ENCODE peak calls at places on chromosomes 2 and 18, in four cellular contexts. T is AG09309, I is lower leg skin, W is kidney epithelial cell. L is an unnamed sample.

GRCh38 chr2:130957920-130958319 is 121.2 kb downstream of the ARHGEF4 start:
- DNase-seq in I (no peak), W (no peak), T (no peak), L (no peak)

GRCh38 chr18:32378705-32379104 is 92.0 kb downstream of the GAREM1 start:
- DNase-seq in W (no peak), I (no peak), T (no peak), L (no peak)

GRCh38 chr2:166897666-166898065 is 9.4 kb downstream of the XIRP2 start:
- DNase-seq in W (no peak), T (no peak), I (no peak), L (no peak)

GRCh38 chr2:204645018-204645775 is 99.9 kb downstream of the PARD3B start:
- DNase-seq in I (no peak), T (no peak), W (no peak), L (no peak)

GRCh38 chr2:21067863-21068537 is 24.1 kb upstream of the APOB start:
- DNase-seq in T (no peak), I (no peak), W (no peak), L (no peak)

GRCh38 chr2:222561817-222562424 is 94.0 kb downstream of the FARSB start:
- DNase-seq in W (peak), T (no peak), I (peak), L (no peak)

GRCh38 chr18:21448301-21448700 is 152.2 kb downstream of the ESCO1 start:
- DNase-seq in W (no peak), I (no peak), T (no peak), L (no peak)

GRCh38 chr2:1930956-1931914 is 186.9 kb upstream of the PXDN start:
- DNase-seq in T (no peak), W (no peak), I (no peak), L (no peak)

GRCh38 chr2:47898089-47898731 is 8.1 kb downstream of the FBXO11 start:
- DNase-seq in T (no peak), W (no peak), I (no peak), L (no peak)

GRCh38 chr2:63132020-63132419 is 81.4 kb downstream of the OTX1 start:
- DNase-seq in I (no peak), T (no peak), W (no peak), L (no peak)

GRCh38 chr2:171432969-171433762 is 624 bp downstream of the METTL8 start:
- DNase-seq in I (peak), T (no peak), W (no peak), L (no peak)

GRCh38 chr2:239093956-239094355 is 246.1 kb downstream of the TWIST2 start:
- DNase-seq in I (no peak), W (no peak), T (no peak), L (no peak)

GRCh38 chr2:26847663-26848335 is at the start of gene DPYSL5:
- DNase-seq in W (no peak), T (no peak), I (no peak), L (no peak)

GRCh38 chr2:127193164-127193947 is 26.7 kb downstream of the CYP27C1 start:
- DNase-seq in I (no peak), W (no peak), T (no peak), L (no peak)

GRCh38 chr2:65937379-65938160 is 497.4 kb upstream of the MEIS1 start:
- DNase-seq in I (no peak), T (peak), W (no peak), L (no peak)

GRCh38 chr2:24984912-24985311 is 13.2 kb upstream of the DNAJC27 start:
- DNase-seq in T (no peak), I (peak), W (no peak), L (no peak)

GRCh38 chr2:119826370-119826961 is 66.7 kb downstream of the PTPN4 start:
- DNase-seq in W (no peak), T (no peak), I (no peak), L (peak)

GRCh38 chr2:170812716-170813585 is 3.7 kb upstream of the GAD1 start:
- DNase-seq in I (peak), W (peak), T (peak), L (peak)

GRCh38 chr2:227497158-227497557 is 25.2 kb downstream of the AGFG1 start:
- DNase-seq in I (no peak), W (no peak), T (no peak), L (no peak)

GRCh38 chr2:215003001-215003400 is 135.4 kb downstream of the ABCA12 start:
- DNase-seq in W (no peak), I (no peak), T (no peak), L (no peak)

GRCh38 chr2:170148161-170148560 is 29.8 kb upstream of the MYO3B start:
- DNase-seq in I (no peak), T (no peak), W (no peak), L (no peak)

GRCh38 chr2:30721668-30722647 is 85.3 kb downstream of the CAPN13 start:
- DNase-seq in I (no peak), T (no peak), W (no peak), L (no peak)

GRCh38 chr2:25158096-25158852 is 10.1 kb downstream of the POMC start:
- DNase-seq in T (no peak), I (no peak), W (no peak), L (no peak)

GRCh38 chr2:121479882-121480522 is 50.7 kb upstream of the RNU4ATAC start:
- DNase-seq in T (no peak), W (no peak), I (no peak), L (no peak)

GRCh38 chr2:223500690-223501089 is 101.5 kb downstream of the SCG2 start:
- DNase-seq in W (no peak), I (no peak), T (no peak), L (no peak)

GRCh38 chr2:100580474-100581264 is 17.9 kb downstream of the PDCL3 start:
- DNase-seq in I (no peak), T (no peak), W (no peak), L (no peak)

GRCh38 chr18:6414723-6415362 is at the start of gene L3MBTL4:
- DNase-seq in T (no peak), W (no peak), I (peak), L (no peak)

GRCh38 chr2:235598842-235599531 is 105.1 kb downstream of the AGAP1 start:
- DNase-seq in I (no peak), T (no peak), W (no peak), L (no peak)

GRCh38 chr2:99337931-99338580 is 867 bp downstream of the EIF5B start:
- DNase-seq in W (no peak), I (no peak), T (no peak), L (no peak)

GRCh38 chr2:11072550-11072949 is 82.7 kb upstream of the SLC66A3 start:
- DNase-seq in W (no peak), I (no peak), T (no peak), L (no peak)

GRCh38 chr2:25042321-25043240 is 705 bp downstream of the EFR3B start:
- DNase-seq in T (no peak), W (no peak), I (no peak), L (no peak)

GRCh38 chr2:96957299-96957698 is 29.1 kb downstream of the FAM178B start:
- DNase-seq in I (no peak), W (no peak), T (no peak), L (no peak)

GRCh38 chr2:157938556-157938955 is 62.4 kb upstream of the ACVR1 start:
- DNase-seq in W (no peak), I (no peak), T (no peak), L (no peak)

GRCh38 chr2:100058014-100058310 is 84.4 kb downstream of the AFF3 start:
- DNase-seq in T (no peak), I (no peak), W (peak), L (no peak)

GRCh38 chr2:133063792-133064191 is 393.8 kb upstream of the LYPD1 start:
- DNase-seq in T (no peak), W (peak), I (no peak), L (no peak)

GRCh38 chr2:189719531-189719930 is 43.1 kb downstream of the OSGEPL1 start:
- DNase-seq in W (no peak), I (no peak), T (no peak), L (no peak)

GRCh38 chr2:238256594-238257104 is 16.8 kb upstream of the HES6 start:
- DNase-seq in I (peak), T (no peak), W (peak), L (peak)

GRCh38 chr18:6776193-6776592 is 46.7 kb downstream of the ARHGAP28 start:
- DNase-seq in W (no peak), I (no peak), T (peak), L (peak)

GRCh38 chr18:47448956-47449355 is 197.5 kb upstream of the SKOR2 start:
- DNase-seq in W (no peak), T (no peak), I (no peak), L (no peak)

GRCh38 chr2:45700407-45701013 is 49.0 kb downstream of the PRKCE start:
- DNase-seq in I (no peak), T (no peak), W (no peak), L (no peak)

GRCh38 chr2:45697190-45697589 is 45.7 kb downstream of the PRKCE start:
- DNase-seq in W (no peak), I (no peak), T (no peak), L (no peak)

GRCh38 chr2:45698538-45698937 is 47.1 kb downstream of the PRKCE start:
- DNase-seq in W (no peak), I (no peak), T (no peak), L (no peak)

GRCh38 chr2:45699032-45699658 is 47.7 kb downstream of the PRKCE start:
- DNase-seq in T (peak), I (no peak), W (peak), L (peak)

GRCh38 chr2:45696708-45697107 is 45.2 kb downstream of the PRKCE start:
- DNase-seq in T (no peak), W (no peak), I (no peak), L (no peak)
- H3K4me3 ChIP-seq in T (no peak), W (no peak), I (no peak), L (no peak)

GRCh38 chr18:35619468-35619867 is 37.9 kb downstream of the GALNT1 start:
- DNase-seq in I (peak), W (no peak), T (no peak), L (no peak)
- TF ChIP-seq CTCF in I (no peak), W (no peak), T (no peak), L (no peak)

GRCh38 chr2:60414731-60415130 is 138.7 kb downstream of the BCL11A start:
- DNase-seq in T (peak), W (no peak), I (no peak), L (peak)

GRCh38 chr2:60413819-60414178 is 139.7 kb downstream of the BCL11A start:
- DNase-seq in W (no peak), I (no peak), T (no peak), L (no peak)

GRCh38 chr2:60413069-60413818 is 140.2 kb downstream of the BCL11A start:
- DNase-seq in I (no peak), W (no peak), T (no peak), L (no peak)

GRCh38 chr2:60416221-60417008 is 137.0 kb downstream of the BCL11A start:
- DNase-seq in W (no peak), T (no peak), I (no peak), L (no peak)

DNA sequence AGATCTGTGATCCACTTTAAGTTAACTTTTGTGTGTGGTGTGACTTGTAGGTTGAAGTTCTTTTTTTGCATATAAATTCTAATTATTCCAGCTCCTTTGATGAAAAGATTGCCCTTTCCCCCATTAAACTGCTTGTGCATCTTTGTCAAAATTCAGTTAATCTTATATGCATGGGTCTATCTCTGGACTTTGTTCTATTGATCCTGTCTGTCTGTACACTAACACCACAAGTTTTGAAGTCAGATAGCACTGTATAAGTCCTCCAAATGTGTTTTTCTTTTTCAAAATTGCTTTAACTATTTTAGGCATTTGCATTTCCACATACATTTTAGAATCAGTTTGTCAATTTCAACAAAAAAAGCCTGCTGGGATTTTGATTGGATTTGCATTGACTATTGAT is 137.6 kb downstream of the BCL11A start:
- DNase-seq in T (no peak), W (no peak), I (no peak), L (no peak)
- H3K4me3 ChIP-seq in T (no peak), W (no peak), I (no peak), L (no peak)

DNA sequence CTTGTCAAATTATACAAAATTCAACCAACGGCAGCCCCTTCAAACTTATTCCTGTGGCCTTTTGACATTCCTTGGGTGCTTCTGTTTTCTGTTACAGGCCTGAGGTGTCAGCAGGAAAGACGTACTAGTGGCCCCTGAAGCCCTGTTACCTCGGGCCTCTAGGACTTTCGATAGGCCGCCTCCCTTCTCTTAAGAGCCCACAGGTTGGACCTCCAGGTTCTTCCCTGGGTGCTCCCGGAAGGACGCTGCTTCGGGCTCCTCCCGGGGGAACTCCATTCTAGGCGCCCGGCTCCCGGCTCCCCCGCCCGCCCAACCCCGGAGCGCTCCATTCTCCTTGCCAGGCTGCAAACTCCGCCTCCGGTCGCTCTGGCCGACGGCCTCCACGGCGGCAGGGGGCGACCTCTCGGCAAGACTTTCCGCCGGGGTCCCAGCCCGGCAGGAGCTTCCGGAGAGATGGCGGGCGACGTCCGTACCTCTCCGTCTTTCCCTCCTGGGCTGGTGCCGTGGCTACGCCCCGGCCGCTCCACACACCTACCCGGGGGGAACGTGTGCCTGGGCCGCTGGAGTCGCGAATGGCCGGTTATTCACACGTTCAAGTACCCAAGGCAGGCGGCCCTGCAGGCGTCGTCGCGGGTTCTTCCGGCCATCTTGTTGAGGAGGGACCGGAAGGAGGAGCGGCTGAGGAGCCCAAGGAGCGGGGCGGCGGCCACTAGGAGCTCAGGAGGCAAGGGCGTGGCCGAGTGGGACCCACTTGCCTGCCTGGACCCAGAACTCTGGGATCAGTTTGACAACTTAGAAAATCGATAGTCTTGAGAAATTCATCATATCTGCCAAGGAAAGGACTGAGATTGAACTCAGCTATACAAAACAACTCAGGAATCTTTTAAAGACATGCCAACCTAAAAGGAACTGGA is 27.5 kb downstream of the BOLA3 start:
- DNase-seq in T (no peak), I (peak), W (peak), L (peak)
- TF ChIP-seq CTCF in T (peak), I (no peak), W (peak), L (peak)

DNA sequence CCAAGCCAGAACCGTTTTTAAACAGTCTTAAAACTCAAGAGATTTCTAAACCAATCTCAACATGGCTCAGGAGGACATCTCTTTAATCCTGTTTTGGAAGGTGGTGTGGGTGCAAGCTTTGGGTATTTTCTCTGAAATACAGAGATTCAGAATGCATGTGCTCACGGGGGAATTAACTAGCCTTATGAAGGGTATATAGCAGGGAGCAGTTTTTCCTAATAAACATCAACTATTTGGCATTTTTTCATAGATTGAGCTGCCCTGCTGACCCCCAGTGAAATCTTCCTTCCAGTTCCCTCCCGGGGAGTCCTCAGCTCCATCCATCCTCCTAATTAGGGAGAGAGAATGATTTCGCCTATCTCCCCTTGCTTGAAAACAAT is 122.6 kb downstream of the SMAD7 start:
- DNase-seq in T (no peak), I (no peak), W (no peak), L (no peak)
- H3K4me3 ChIP-seq in T (no peak), I (no peak), W (no peak), L (no peak)

DNA sequence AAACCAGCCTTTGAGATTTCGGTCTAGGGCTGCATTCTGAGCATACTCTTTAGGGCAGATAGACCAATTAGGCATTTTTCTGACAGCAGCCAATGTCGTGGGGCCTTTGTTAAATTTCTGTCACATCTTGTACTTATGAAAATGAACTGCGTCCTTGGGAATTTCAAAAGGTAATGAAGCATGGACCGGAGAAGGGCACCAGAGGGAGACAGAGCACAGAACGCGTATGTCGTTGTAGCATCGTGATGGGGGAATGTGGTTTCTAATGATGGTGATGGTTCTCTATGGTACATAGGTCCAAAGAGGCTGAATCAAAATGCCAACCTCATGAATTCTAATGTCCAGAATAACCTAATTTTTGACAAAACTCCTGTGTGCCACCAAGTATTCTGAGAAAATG is 483.9 kb upstream of the CRIM1 start:
- DNase-seq in W (no peak), T (no peak), I (no peak), L (no peak)
- TF ChIP-seq CTCF in W (no peak), T (peak), I (no peak), L (no peak)

DNA sequence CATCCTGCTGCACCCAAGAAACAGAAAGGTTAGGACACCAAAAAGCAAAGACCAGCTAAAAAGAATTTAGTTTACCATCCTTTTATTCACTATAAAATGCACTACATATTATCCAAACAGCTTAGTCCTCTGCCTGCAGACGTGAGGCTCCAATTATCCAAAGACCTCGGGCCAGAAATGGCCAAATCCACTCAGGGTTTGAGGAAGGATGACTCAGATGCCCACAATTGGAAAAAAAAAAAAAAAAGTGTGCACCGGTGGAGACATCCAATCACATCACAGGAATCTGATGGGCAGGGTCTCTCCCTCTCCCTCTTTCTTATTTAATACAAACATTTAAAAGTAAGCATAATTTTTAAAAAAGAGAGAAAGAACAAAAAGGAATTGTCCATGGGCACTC is 65.7 kb downstream of the TRABD2A start:
- DNase-seq in T (no peak), W (no peak), I (no peak), L (no peak)
- H3K4me3 ChIP-seq in T (no peak), W (no peak), I (no peak), L (no peak)